ENCODE peak calls at places on chromosomes 6 and 20, in nine cellular contexts. C, X, W, Q, V, Z, O, J and L are unnamed samples. For H3K9me3, the result is how much of the 10 kb centered on the place peaks cover.

GRCh38 chr20:62953167-62953838 is 794 bp downstream of the SLC17A9 start:
- DNase-seq in C (no peak), X (no peak), W (no peak), Q (no peak), V (no peak), Z (peak), O (peak), J (no peak), L (no peak)

GRCh38 chr20:60060593-60060992 is 102.4 kb downstream of the CDH26 start:
- DNase-seq in C (no peak), X (no peak), W (no peak), Q (peak), V (no peak), Z (no peak), O (peak), J (no peak), L (no peak)

GRCh38 chr6:138999949-139000725 is 12.1 kb upstream of the REPS1 start:
- DNase-seq in C (no peak), X (no peak), W (no peak), Q (no peak), V (no peak), Z (no peak), O (no peak), J (no peak), L (no peak)

GRCh38 chr6:44253307-44254101 is 3.8 kb downstream of the SLC35B2 start:
- DNase-seq in C (peak), X (no peak), W (no peak), Q (peak), V (no peak), Z (peak), O (peak), J (peak), L (no peak)

GRCh38 chr20:24963672-24964517 is 14.8 kb downstream of the CST7 start:
- DNase-seq in C (no peak), X (no peak), W (no peak), Q (no peak), V (no peak), Z (peak), O (no peak), J (no peak), L (no peak)

GRCh38 chr6:133051264-133051663 is 189.9 kb upstream of the EYA4 start:
- DNase-seq in C (no peak), X (no peak), W (peak), Q (no peak), V (no peak), Z (no peak), O (no peak), J (no peak), L (no peak)

GRCh38 chr6:167116838-167117228 is 6.1 kb upstream of the CCR6 start:
- DNase-seq in C (no peak), X (no peak), W (no peak), Q (no peak), V (no peak), Z (no peak), O (no peak), J (no peak), L (no peak)

GRCh38 chr20:59620860-59621485 is 16.6 kb downstream of the PHACTR3 start:
- DNase-seq in C (no peak), X (no peak), W (no peak), Q (no peak), V (no peak), Z (peak), O (no peak), J (no peak), L (no peak)

GRCh38 chr20:59191036-59191755 is 27.6 kb downstream of the ZNF831 start:
- DNase-seq in C (no peak), X (no peak), W (no peak), Q (no peak), V (no peak), Z (no peak), O (no peak), J (no peak), L (no peak)

GRCh38 chr20:52490715-52491430 is 299.3 kb upstream of the ZFP64 start:
- DNase-seq in C (no peak), X (no peak), W (peak), Q (peak), V (no peak), Z (no peak), O (no peak), J (no peak), L (no peak)

GRCh38 chr6:82072771-82073170 is 174.8 kb downstream of the IBTK start:
- DNase-seq in C (no peak), X (no peak), W (no peak), Q (peak), V (no peak), Z (no peak), O (no peak), J (no peak), L (no peak)

GRCh38 chr6:50271266-50271665 is 221.5 kb upstream of the DEFB112 start:
- DNase-seq in C (no peak), X (no peak), W (peak), Q (peak), V (no peak), Z (no peak), O (no peak), J (no peak), L (no peak)

GRCh38 chr6:82248233-82248735 is 740 bp upstream of the IBTK start:
- DNase-seq in C (peak), X (no peak), W (peak), Q (peak), V (no peak), Z (peak), O (no peak), J (no peak), L (no peak)

GRCh38 chr6:18154507-18155272 is at the start of gene TPMT:
- DNase-seq in C (peak), X (peak), W (no peak), Q (no peak), V (peak), Z (peak), O (no peak), J (peak), L (no peak)

GRCh38 chr6:16344756-16345155 is 106.4 kb downstream of the GMPR start:
- DNase-seq in C (no peak), X (no peak), W (peak), Q (no peak), V (no peak), Z (no peak), O (no peak), J (no peak), L (no peak)

GRCh38 chr20:44785768-44786167 is 24.6 kb downstream of the RIMS4 start:
- DNase-seq in C (no peak), X (peak), W (no peak), Q (peak), V (no peak), Z (no peak), O (no peak), J (no peak), L (no peak)

GRCh38 chr20:37901667-37902503 is 1.0 kb upstream of the VSTM2L start:
- DNase-seq in C (peak), X (no peak), W (peak), Q (peak), V (no peak), Z (no peak), O (no peak), J (no peak), L (no peak)

GRCh38 chr6:1617466-1618304 is 8.0 kb downstream of the FOXC1 start:
- DNase-seq in C (no peak), X (no peak), W (no peak), Q (no peak), V (no peak), Z (peak), O (peak), J (no peak), L (no peak)

GRCh38 chr6:1262704-1263038 is 49.2 kb upstream of the FOXQ1 start:
- DNase-seq in C (no peak), X (no peak), W (no peak), Q (no peak), V (no peak), Z (no peak), O (no peak), J (no peak), L (no peak)

GRCh38 chr20:34369265-34369664 is 6.2 kb downstream of the ITCH start:
- DNase-seq in C (no peak), X (no peak), W (no peak), Q (peak), V (no peak), Z (no peak), O (no peak), J (no peak), L (no peak)

GRCh38 chr6:162489406-162489976 is 238.1 kb downstream of the PRKN start:
- DNase-seq in C (no peak), X (no peak), W (no peak), Q (no peak), V (no peak), Z (no peak), O (no peak), J (no peak), L (no peak)

GRCh38 chr6:37027811-37028469 is 22.5 kb downstream of the FGD2 start:
- DNase-seq in C (no peak), X (no peak), W (no peak), Q (no peak), V (no peak), Z (peak), O (no peak), J (no peak), L (no peak)

GRCh38 chr6:1372690-1373089 is 16.7 kb upstream of the FOXF2 start:
- DNase-seq in C (no peak), X (no peak), W (peak), Q (no peak), V (no peak), Z (no peak), O (no peak), J (no peak), L (no peak)

GRCh38 chr6:158706369-158706982 is 56.6 kb downstream of the SYTL3 start:
- DNase-seq in C (peak), X (no peak), W (peak), Q (peak), V (no peak), Z (peak), O (peak), J (no peak), L (peak)

GRCh38 chr6:125906158-125906998 is 50.2 kb upstream of the HINT3 start:
- DNase-seq in C (peak), X (no peak), W (peak), Q (no peak), V (no peak), Z (no peak), O (no peak), J (peak), L (no peak)

GRCh38 chr20:57514273-57514751 is 10.6 kb downstream of the CTCFL start:
- DNase-seq in C (peak), X (peak), W (peak), Q (peak), V (peak), Z (no peak), O (peak), J (peak), L (peak)

GRCh38 chr6:151681426-151682059 is 125.9 kb upstream of the ESR1 start:
- DNase-seq in C (no peak), X (no peak), W (peak), Q (no peak), V (no peak), Z (no peak), O (no peak), J (no peak), L (no peak)

GRCh38 chr20:10218536-10219451 is at the start of gene SNAP25:
- DNase-seq in C (peak), X (no peak), W (peak), Q (peak), V (peak), Z (no peak), O (no peak), J (peak), L (no peak)

GRCh38 chr20:52312131-52312729 is 120.7 kb upstream of the ZFP64 start:
- DNase-seq in C (peak), X (peak), W (peak), Q (peak), V (no peak), Z (no peak), O (no peak), J (peak), L (no peak)

GRCh38 chr6:158938811-158939254 is 61.2 kb downstream of the RSPH3 start:
- DNase-seq in C (no peak), X (no peak), W (no peak), Q (no peak), V (no peak), Z (no peak), O (no peak), J (peak), L (no peak)

GRCh38 chr6:157203312-157203744 is 120.0 kb downstream of the TMEM242 start:
- DNase-seq in C (no peak), X (no peak), W (no peak), Q (no peak), V (no peak), Z (no peak), O (no peak), J (no peak), L (no peak)

GRCh38 chr6:122839477-122839876 is 50.4 kb downstream of the SMPDL3A start:
- DNase-seq in C (peak), X (peak), W (peak), Q (peak), V (peak), Z (no peak), O (no peak), J (peak), L (peak)

GRCh38 chr20:35004749-35005462 is 49.2 kb downstream of the MYH7B start:
- DNase-seq in C (no peak), X (no peak), W (no peak), Q (no peak), V (peak), Z (peak), O (peak), J (no peak), L (no peak)

GRCh38 chr20:52004720-52005119 is 186.9 kb downstream of the ZFP64 start:
- DNase-seq in C (no peak), X (no peak), W (peak), Q (no peak), V (no peak), Z (no peak), O (no peak), J (no peak), L (no peak)

GRCh38 chr20:48015943-48016723 is 230.9 kb upstream of the SULF2 start:
- DNase-seq in C (no peak), X (no peak), W (peak), Q (peak), V (no peak), Z (no peak), O (no peak), J (no peak), L (no peak)

GRCh38 chr20:63381781-63382431 is 20.8 kb upstream of the CHRNA4 start:
- DNase-seq in C (no peak), X (no peak), W (no peak), Q (no peak), V (no peak), Z (no peak), O (no peak), J (peak), L (no peak)

GRCh38 chr20:31410011-31410410 is 4.0 kb upstream of the DEFB121 start:
- DNase-seq in C (no peak), X (no peak), W (no peak), Q (no peak), V (no peak), Z (no peak), O (no peak), J (no peak), L (no peak)
- H3K9me3 ChIP-seq in C (under half), X (under half), W (under half), Q (under half), V (under half), Z (under half), O (under half), J (under half), L (under half)

GRCh38 chr6:135850882-135851281 is 619 bp upstream of the PDE7B start:
- DNase-seq in C (no peak), X (no peak), W (no peak), Q (no peak), V (no peak), Z (no peak), O (peak), J (no peak), L (no peak)
- H3K27ac ChIP-seq in C (peak), X (no peak), W (peak), Q (no peak), V (no peak), Z (no peak), O (peak), J (no peak), L (peak)

GRCh38 chr6:85585741-85586140 is 7.9 kb downstream of the SNX14 start:
- DNase-seq in C (no peak), X (no peak), W (no peak), Q (no peak), V (no peak), Z (no peak), O (no peak), J (no peak), L (no peak)
- H3K9me3 ChIP-seq in C (under half), X (under half), W (under half), Q (under half), V (under half), Z (under half), O (under half), J (under half), L (under half)

DNA sequence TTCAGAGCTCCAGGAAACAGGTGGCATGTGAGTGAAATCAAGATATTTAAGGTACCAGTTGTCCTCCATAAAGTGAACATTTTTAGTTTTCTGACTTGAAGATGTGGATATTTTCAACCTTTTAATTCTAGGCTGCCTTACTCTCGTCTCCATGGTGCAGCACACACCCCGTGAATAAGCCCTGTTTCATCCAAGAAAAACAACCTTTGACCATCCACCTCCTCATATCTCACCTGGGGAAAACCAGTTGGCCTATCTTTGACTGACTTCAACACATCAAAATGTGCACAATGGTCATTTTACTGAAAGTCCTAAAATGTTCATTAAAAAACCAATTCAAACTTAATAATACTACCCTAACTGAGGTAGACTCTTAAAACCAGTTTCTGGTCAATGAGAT is 73.8 kb upstream of the CD2AP start:
- DNase-seq in C (no peak), X (no peak), W (no peak), Q (peak), V (no peak), Z (no peak), O (no peak), J (no peak), L (no peak)
- H3K27ac ChIP-seq in C (no peak), X (no peak), W (no peak), Q (no peak), V (no peak), Z (no peak), O (no peak), J (no peak), L (no peak)

DNA sequence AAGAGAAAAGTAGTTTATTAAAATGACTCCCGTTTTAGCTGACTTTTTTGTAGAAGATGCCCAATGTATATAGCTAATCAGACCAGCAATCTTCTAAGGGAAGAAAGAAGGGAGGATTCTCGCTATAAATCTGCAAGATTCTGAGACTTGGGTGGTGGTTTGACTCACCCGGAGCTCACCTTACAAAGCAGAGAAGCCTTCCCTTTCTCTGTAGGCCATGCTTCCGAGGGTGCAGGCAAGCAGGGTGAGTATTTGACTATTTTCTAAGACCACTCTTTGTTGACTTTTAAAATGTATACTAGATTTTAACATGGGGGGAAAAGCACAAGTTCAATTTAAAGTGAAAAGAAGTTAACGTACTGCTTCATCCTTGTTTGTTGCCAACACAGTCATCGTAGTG is 2.7 kb downstream of the OLIG3 start:
- DNase-seq in C (no peak), X (no peak), W (no peak), Q (no peak), V (no peak), Z (no peak), O (no peak), J (no peak), L (no peak)
- H3K9me3 ChIP-seq in C (under half), X (under half), W (under half), Q (under half), V (under half), Z (under half), O (under half), J (under half), L (under half)